ENCODE peak calls at places on chromosomes 5 and 9, in seven cellular contexts. R, J, N, U, S, E and P are unnamed samples.

GRCh38 chr5:98158440-98158839 is 615.0 kb upstream of the RGMB start:
- DNase-seq in R (no peak), J (no peak), N (no peak), U (no peak), S (no peak), E (no peak), P (no peak)

GRCh38 chr5:66129184-66129583 is 14.9 kb upstream of the SREK1 start:
- DNase-seq in R (no peak), J (no peak), N (no peak), U (no peak), S (no peak), E (no peak), P (no peak)

GRCh38 chr9:111601237-111602018 is 2.0 kb upstream of the PTGR1 start:
- DNase-seq in R (no peak), J (peak), N (peak), U (no peak), S (peak), E (no peak), P (no peak)

GRCh38 chr5:54738118-54738972 is 220.8 kb downstream of the SNX18 start:
- DNase-seq in R (peak), J (peak), N (peak), U (no peak), S (peak), E (peak), P (no peak)

GRCh38 chr9:108811944-108812343 is 43.8 kb downstream of the ACTL7B start:
- DNase-seq in R (no peak), J (no peak), N (no peak), U (no peak), S (no peak), E (no peak), P (no peak)

GRCh38 chr9:89183146-89183545 is 4.5 kb upstream of the SHC3 start:
- DNase-seq in R (no peak), J (no peak), N (no peak), U (peak), S (no peak), E (no peak), P (no peak)

GRCh38 chr5:78806544-78806943 is 158.0 kb upstream of the LHFPL2 start:
- DNase-seq in R (no peak), J (peak), N (peak), U (no peak), S (peak), E (no peak), P (peak)

GRCh38 chr5:110853267-110853666 is 114.5 kb downstream of the SLC25A46 start:
- DNase-seq in R (no peak), J (peak), N (peak), U (no peak), S (no peak), E (no peak), P (no peak)

GRCh38 chr9:93118863-93119702 is 15.0 kb downstream of the NINJ1 start:
- DNase-seq in R (peak), J (no peak), N (no peak), U (no peak), S (no peak), E (peak), P (no peak)

GRCh38 chr5:121841900-121842299 is 9.8 kb upstream of the FTMT start:
- DNase-seq in R (no peak), J (no peak), N (peak), U (no peak), S (no peak), E (no peak), P (no peak)

GRCh38 chr5:171757853-171758535 is 27.6 kb upstream of the SMIM23 start:
- DNase-seq in R (no peak), J (peak), N (peak), U (no peak), S (peak), E (no peak), P (peak)

GRCh38 chr5:140595538-140595937 is 30.9 kb downstream of the SLC35A4 start:
- DNase-seq in R (peak), J (no peak), N (no peak), U (no peak), S (no peak), E (no peak), P (no peak)
- TF ChIP-seq CTCF in R (no peak), J (no peak), N (no peak), U (no peak), S (no peak), E (no peak), P (no peak)

GRCh38 chr5:179766726-179767455 is 26.9 kb upstream of the LTC4S start:
- DNase-seq in R (no peak), J (peak), N (no peak), U (no peak), S (no peak), E (no peak), P (no peak)
- H3K4me3 ChIP-seq in R (no peak), J (no peak), N (no peak), U (no peak), S (no peak), E (peak), P (no peak)

GRCh38 chr5:154603485-154603884 is 125.5 kb upstream of the HAND1 start:
- DNase-seq in R (no peak), J (no peak), N (no peak), U (no peak), S (no peak), E (no peak), P (no peak)
- TF ChIP-seq CTCF in R (no peak), J (no peak), N (no peak), U (no peak), S (no peak), E (no peak), P (no peak)

DNA sequence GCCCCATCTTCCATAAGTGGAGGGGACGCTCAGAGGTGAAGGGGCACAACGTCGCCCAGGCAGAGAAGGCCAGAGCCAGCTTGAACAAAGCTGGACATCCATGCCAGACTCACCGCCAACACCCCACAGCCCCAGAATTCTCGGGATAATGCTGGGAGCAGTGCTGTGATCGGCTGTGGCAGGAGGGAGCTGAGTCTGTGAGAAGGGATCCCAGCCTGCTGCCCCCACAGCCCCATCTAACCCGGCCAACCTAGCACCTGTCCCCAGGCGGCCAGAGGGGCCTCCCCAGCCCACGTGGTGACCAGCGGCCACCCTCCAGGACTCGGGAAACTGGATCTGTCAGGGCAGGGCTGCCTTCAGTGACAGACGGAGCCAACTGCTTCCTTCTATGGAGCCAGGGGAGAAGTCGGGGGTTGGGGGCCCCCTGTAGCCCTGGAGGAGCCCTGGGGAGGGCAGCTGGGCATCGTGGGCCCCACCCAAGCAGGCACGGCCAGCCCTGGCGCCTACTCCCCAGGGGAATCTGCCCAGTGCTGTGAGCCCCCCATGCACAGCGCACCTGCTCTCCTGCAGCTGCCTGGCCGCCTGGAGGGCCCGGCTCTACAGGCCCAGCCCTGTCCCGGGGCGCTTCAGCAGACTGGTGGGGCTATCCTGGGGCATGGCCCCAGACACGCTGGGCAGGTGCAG is 6.0 kb downstream of the BRD3 start:
- DNase-seq in R (no peak), J (no peak), N (no peak), U (no peak), S (no peak), E (peak), P (no peak)
- H3K4me3 ChIP-seq in R (no peak), J (no peak), N (no peak), U (no peak), S (no peak), E (no peak), P (no peak)

GRCh38 chr5:149128023-149128875 is 13.0 kb upstream of the ABLIM3 start:
- DNase-seq in R (no peak), J (peak), N (peak), U (no peak), S (no peak), E (no peak), P (no peak)
- TF ChIP-seq CTCF in R (peak), J (peak), N (peak), U (peak), S (peak), E (peak), P (peak)

GRCh38 chr9:86181379-86182315 is 77.8 kb downstream of the C9orf153 start:
- DNase-seq in R (no peak), J (no peak), N (no peak), U (no peak), S (no peak), E (no peak), P (no peak)
- H3K4me3 ChIP-seq in R (no peak), J (no peak), N (no peak), U (no peak), S (no peak), E (no peak), P (no peak)

GRCh38 chr5:40904994-40905306 is 4.3 kb upstream of the C7 start:
- DNase-seq in R (no peak), J (no peak), N (no peak), U (no peak), S (no peak), E (no peak), P (no peak)
- TF ChIP-seq CTCF in R (no peak), J (no peak), N (no peak), U (no peak), S (no peak), E (no peak), P (no peak)

GRCh38 chr5:82277613-82277986 is 554 bp downstream of the RPS23 start:
- DNase-seq in R (no peak), J (no peak), N (peak), U (no peak), S (peak), E (no peak), P (no peak)

GRCh38 chr5:82276800-82277612 is 1.1 kb downstream of the RPS23 start:
- DNase-seq in R (no peak), J (no peak), N (peak), U (no peak), S (no peak), E (no peak), P (no peak)

GRCh38 chr5:82275267-82275664 is 2.9 kb downstream of the RPS23 start:
- DNase-seq in R (no peak), J (no peak), N (peak), U (no peak), S (no peak), E (no peak), P (no peak)

GRCh38 chr5:82277987-82278710 is at the start of gene RPS23:
- DNase-seq in R (peak), J (peak), N (peak), U (peak), S (peak), E (peak), P (peak)

GRCh38 chr5:82278711-82279370 is 687 bp upstream of the RPS23 start:
- DNase-seq in R (no peak), J (no peak), N (no peak), U (no peak), S (no peak), E (no peak), P (no peak)
- H3K4me3 ChIP-seq in R (peak), J (peak), N (peak), U (peak), S (peak), E (peak), P (peak)